ENCODE peak calls at places on chromosomes 6 and 20, in five cellular contexts. F is A172; L is amniotic epithelial cell; I is naive thymus-derived CD8-positive, alpha-beta T cell; D is MV-4-11. C is an unnamed sample.

GRCh38 chr6:56749632-56750151 is 107.0 kb upstream of the DST start:
- DNase-seq in D (no peak), L (peak), F (peak), I (no peak), C (no peak)

GRCh38 chr20:8196096-8196495 is 64.0 kb downstream of the PLCB1 start:
- DNase-seq in L (no peak), I (no peak), F (no peak), D (no peak), C (no peak)

GRCh38 chr6:75563032-75563431 is 38.6 kb upstream of the SENP6 start:
- DNase-seq in F (peak), D (peak), I (no peak), L (peak), C (no peak)

GRCh38 chr6:29790626-29791025 is 37.0 kb upstream of the HLA-G start:
- DNase-seq in L (no peak), D (no peak), F (no peak), I (no peak), C (no peak)

GRCh38 chr6:8481727-8482126 is 46.4 kb upstream of the SLC35B3 start:
- DNase-seq in D (peak), I (no peak), F (peak), L (peak), C (peak)

GRCh38 chr6:12233693-12234551 is 56.2 kb upstream of the EDN1 start:
- DNase-seq in F (peak), I (peak), L (peak), D (peak), C (peak)

GRCh38 chr20:50663095-50663821 is 28.1 kb downstream of the RIPOR3 start:
- DNase-seq in F (peak), D (peak), L (no peak), I (no peak), C (no peak)

GRCh38 chr20:41052742-41053419 is 24.3 kb downstream of the TOP1 start:
- DNase-seq in I (no peak), L (peak), D (no peak), F (no peak), C (no peak)

GRCh38 chr20:49889245-49889942 is 25.9 kb downstream of the SPATA2 start:
- DNase-seq in L (no peak), D (no peak), F (no peak), I (no peak), C (no peak)

GRCh38 chr20:53557157-53557556 is 36.5 kb downstream of the ZNF217 start:
- DNase-seq in I (no peak), F (no peak), D (no peak), L (no peak), C (no peak)

C was measured in neuronal stem cell.